ENCODE peak calls at places on chromosomes 5 and 9, in six cellular contexts. One of them, this sample, is unnamed.

GRCh38 chr5:75046366-75047142 is 5.8 kb downstream of the GCNT4 start:
- DNase-seq in ACHN: no peak
- DNase-seq in NCI-H774: no peak
- DNase-seq in hypothalamus: no peak
- DNase-seq in globus pallidus: no peak
- DNase-seq in T-helper 17 cell: no peak
- DNase-seq in this sample: no peak

GRCh38 chr5:3598725-3599282 is 3.2 kb downstream of the IRX1 start:
- DNase-seq in hypothalamus: no peak
- DNase-seq in NCI-H774: no peak
- DNase-seq in T-helper 17 cell: no peak
- DNase-seq in globus pallidus: no peak
- DNase-seq in ACHN: no peak
- DNase-seq in this sample: no peak

GRCh38 chr9:127131871-127132270 is 9.4 kb upstream of the ANGPTL2 start:
- DNase-seq in hypothalamus: no peak
- DNase-seq in globus pallidus: no peak
- DNase-seq in NCI-H774: no peak
- DNase-seq in ACHN: peak
- DNase-seq in T-helper 17 cell: no peak
- DNase-seq in this sample: no peak

GRCh38 chr5:145825751-145826180 is 9.4 kb downstream of the PRELID2 start:
- DNase-seq in globus pallidus: peak
- DNase-seq in hypothalamus: no peak
- DNase-seq in T-helper 17 cell: no peak
- DNase-seq in ACHN: peak
- DNase-seq in NCI-H774: no peak
- DNase-seq in this sample: no peak

GRCh38 chr9:34140853-34141252 is 14.4 kb upstream of the DCAF12 start:
- DNase-seq in globus pallidus: no peak
- DNase-seq in T-helper 17 cell: no peak
- DNase-seq in ACHN: no peak
- DNase-seq in hypothalamus: no peak
- DNase-seq in NCI-H774: no peak
- DNase-seq in this sample: no peak

GRCh38 chr9:34862043-34862442 is 96.0 kb upstream of the PHF24 start:
- DNase-seq in NCI-H774: no peak
- DNase-seq in ACHN: no peak
- DNase-seq in hypothalamus: no peak
- DNase-seq in T-helper 17 cell: no peak
- DNase-seq in globus pallidus: peak
- DNase-seq in this sample: no peak

GRCh38 chr9:135701067-135701967 is 668 bp upstream of the KCNT1 start:
- DNase-seq in NCI-H774: no peak
- DNase-seq in ACHN: no peak
- DNase-seq in globus pallidus: no peak
- DNase-seq in T-helper 17 cell: no peak
- DNase-seq in hypothalamus: no peak
- DNase-seq in this sample: no peak

GRCh38 chr5:149438711-149439132 is 59.6 kb upstream of the IL17B start:
- DNase-seq in hypothalamus: no peak
- DNase-seq in NCI-H774: no peak
- DNase-seq in ACHN: no peak
- DNase-seq in T-helper 17 cell: no peak
- DNase-seq in globus pallidus: no peak
- DNase-seq in this sample: no peak

GRCh38 chr9:132171702-132172101 is 9.8 kb downstream of the NTNG2 start:
- DNase-seq in globus pallidus: no peak
- DNase-seq in ACHN: no peak
- DNase-seq in T-helper 17 cell: no peak
- DNase-seq in NCI-H774: no peak
- DNase-seq in hypothalamus: no peak
- DNase-seq in this sample: no peak

This sample was measured in T-helper 1 cell.